ENCODE peak calls at places on chromosomes 3 and 15, in six cellular contexts. One of them, this sample, is unnamed.

GRCh38 chr3:80519436-80519835 is 751.6 kb upstream of the ROBO1 start:
- DNase-seq in astrocyte of the spinal cord: no peak
- DNase-seq in sigmoid colon: no peak
- DNase-seq in right atrium auricular region: no peak
- DNase-seq in Panc1: no peak
- DNase-seq in epithelial cell of esophagus: no peak
- DNase-seq in this sample: no peak

GRCh38 chr3:164730810-164731209 is 347.5 kb downstream of the SI start:
- DNase-seq in astrocyte of the spinal cord: peak; percentile 13
- DNase-seq in sigmoid colon: no peak
- DNase-seq in right atrium auricular region: no peak
- DNase-seq in Panc1: no peak
- DNase-seq in epithelial cell of esophagus: no peak
- DNase-seq in this sample: no peak

GRCh38 chr3:41464401-41464800 is 265.1 kb downstream of the CTNNB1 start:
- DNase-seq in astrocyte of the spinal cord: no peak
- DNase-seq in sigmoid colon: no peak
- DNase-seq in right atrium auricular region: no peak
- DNase-seq in Panc1: no peak
- DNase-seq in epithelial cell of esophagus: peak; percentile 50
- DNase-seq in this sample: no peak

GRCh38 chr3:12766541-12766940 is 7.5 kb upstream of the TMEM40 start:
- DNase-seq in astrocyte of the spinal cord: no peak
- DNase-seq in sigmoid colon: no peak
- DNase-seq in right atrium auricular region: no peak
- DNase-seq in Panc1: no peak
- DNase-seq in epithelial cell of esophagus: no peak
- DNase-seq in this sample: no peak

GRCh38 chr3:178950676-178951075 is 120.9 kb downstream of the ZMAT3 start:
- DNase-seq in astrocyte of the spinal cord: peak; percentile 7
- DNase-seq in sigmoid colon: no peak
- DNase-seq in right atrium auricular region: no peak
- DNase-seq in Panc1: no peak
- DNase-seq in epithelial cell of esophagus: peak; percentile 87
- DNase-seq in this sample: no peak

GRCh38 chr3:172449468-172450149 is 1.4 kb upstream of the GHSR start:
- DNase-seq in astrocyte of the spinal cord: peak; percentile 36
- DNase-seq in sigmoid colon: no peak
- DNase-seq in right atrium auricular region: no peak
- DNase-seq in Panc1: no peak
- DNase-seq in epithelial cell of esophagus: peak; percentile 48
- DNase-seq in this sample: no peak

GRCh38 chr15:101027273-101027901 is 108.2 kb downstream of the LRRK1 start:
- DNase-seq in astrocyte of the spinal cord: no peak
- DNase-seq in sigmoid colon: peak; percentile 56
- DNase-seq in right atrium auricular region: peak; percentile 49
- DNase-seq in Panc1: no peak
- DNase-seq in epithelial cell of esophagus: peak; percentile 48
- DNase-seq in this sample: peak; percentile 75

GRCh38 chr3:54653456-54654195 is 274.2 kb downstream of the LRTM1 start:
- DNase-seq in astrocyte of the spinal cord: no peak
- DNase-seq in sigmoid colon: no peak
- DNase-seq in right atrium auricular region: no peak
- DNase-seq in Panc1: no peak
- DNase-seq in epithelial cell of esophagus: peak; percentile 9
- DNase-seq in this sample: no peak

GRCh38 chr15:56035166-56035565 is 41.8 kb upstream of the NEDD4 start:
- DNase-seq in astrocyte of the spinal cord: no peak
- DNase-seq in sigmoid colon: no peak
- DNase-seq in right atrium auricular region: no peak
- DNase-seq in Panc1: no peak
- DNase-seq in epithelial cell of esophagus: no peak
- DNase-seq in this sample: no peak

GRCh38 chr15:99961011-99961441 is 227.8 kb upstream of the LYSMD4 start:
- DNase-seq in astrocyte of the spinal cord: peak; percentile 49
- DNase-seq in sigmoid colon: peak; percentile 39
- DNase-seq in right atrium auricular region: peak; percentile 70
- DNase-seq in Panc1: no peak
- DNase-seq in epithelial cell of esophagus: peak; percentile 66
- DNase-seq in this sample: peak; percentile 41

GRCh38 chr15:29090617-29091466 is 178.8 kb downstream of the NSMCE3 start:
- DNase-seq in astrocyte of the spinal cord: no peak
- DNase-seq in sigmoid colon: peak; percentile 47
- DNase-seq in right atrium auricular region: no peak
- DNase-seq in Panc1: no peak
- DNase-seq in epithelial cell of esophagus: peak; percentile 17
- DNase-seq in this sample: peak; percentile 78

GRCh38 chr3:177686671-177687070 is 489.4 kb upstream of the TBL1XR1 start:
- DNase-seq in astrocyte of the spinal cord: no peak
- DNase-seq in sigmoid colon: no peak
- DNase-seq in right atrium auricular region: no peak
- DNase-seq in Panc1: no peak
- DNase-seq in epithelial cell of esophagus: no peak
- DNase-seq in this sample: no peak

GRCh38 chr3:45631486-45631885 is 36.9 kb downstream of the LIMD1 start:
- DNase-seq in astrocyte of the spinal cord: no peak
- DNase-seq in sigmoid colon: no peak
- DNase-seq in right atrium auricular region: no peak
- DNase-seq in Panc1: no peak
- DNase-seq in epithelial cell of esophagus: no peak
- DNase-seq in this sample: peak; percentile 77

GRCh38 chr15:29805043-29805707 is 17.1 kb downstream of the TJP1 start:
- DNase-seq in astrocyte of the spinal cord: peak; percentile 82
- DNase-seq in sigmoid colon: no peak
- DNase-seq in right atrium auricular region: no peak
- DNase-seq in Panc1: no peak
- DNase-seq in epithelial cell of esophagus: peak; percentile 57
- DNase-seq in this sample: no peak

GRCh38 chr3:57006949-57007419 is 53.5 kb upstream of the SPATA12 start:
- DNase-seq in astrocyte of the spinal cord: no peak
- DNase-seq in sigmoid colon: peak; percentile 77
- DNase-seq in right atrium auricular region: no peak
- DNase-seq in Panc1: no peak
- DNase-seq in epithelial cell of esophagus: peak; percentile 100
- DNase-seq in this sample: no peak

GRCh38 chr3:106299300-106300098 is 430.7 kb upstream of the CBLB start:
- DNase-seq in astrocyte of the spinal cord: peak; percentile 46
- DNase-seq in sigmoid colon: no peak
- DNase-seq in right atrium auricular region: no peak
- DNase-seq in Panc1: no peak
- DNase-seq in epithelial cell of esophagus: peak; percentile 19
- DNase-seq in this sample: no peak

GRCh38 chr3:132343018-132343612 is 25.9 kb downstream of the ACP3 start:
- DNase-seq in astrocyte of the spinal cord: peak; percentile 65
- DNase-seq in sigmoid colon: no peak
- DNase-seq in right atrium auricular region: no peak
- DNase-seq in Panc1: peak; percentile 43
- DNase-seq in epithelial cell of esophagus: peak; percentile 70
- DNase-seq in this sample: no peak
- H3K4me3 ChIP-seq in astrocyte of the spinal cord: no peak overlapping the region
- H3K4me3 ChIP-seq in sigmoid colon: no peak overlapping the region
- H3K4me3 ChIP-seq in right atrium auricular region: no peak overlapping the region
- H3K4me3 ChIP-seq in Panc1: no peak overlapping the region
- H3K4me3 ChIP-seq in epithelial cell of esophagus: no peak overlapping the region
- H3K4me3 ChIP-seq in this sample: no peak overlapping the region

DNA sequence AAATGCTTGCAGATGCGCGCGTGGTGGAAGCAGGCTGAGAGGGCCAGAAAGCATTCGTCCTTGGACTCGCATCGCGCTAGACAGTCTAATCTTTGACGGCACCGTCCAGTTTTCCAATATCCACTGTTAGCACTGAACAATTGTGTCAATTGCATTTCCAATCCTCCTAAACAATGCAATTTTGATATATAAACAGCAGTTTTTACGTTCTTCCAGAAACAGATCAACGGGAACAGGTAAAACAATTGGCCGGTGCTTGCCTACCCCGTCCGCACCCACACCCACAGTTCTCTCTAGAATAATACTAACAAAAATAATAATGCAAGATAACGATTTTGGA is 17.2 kb downstream of the CPN2 start:
- DNase-seq in astrocyte of the spinal cord: no peak
- DNase-seq in sigmoid colon: no peak
- DNase-seq in right atrium auricular region: no peak
- DNase-seq in Panc1: no peak
- DNase-seq in epithelial cell of esophagus: no peak
- DNase-seq in this sample: no peak
- H3K4me3 ChIP-seq in astrocyte of the spinal cord: no peak overlapping the region
- H3K4me3 ChIP-seq in sigmoid colon: no peak overlapping the region
- H3K4me3 ChIP-seq in right atrium auricular region: no peak overlapping the region
- H3K4me3 ChIP-seq in Panc1: peak overlapping the region; percentile 52
- H3K4me3 ChIP-seq in epithelial cell of esophagus: no peak overlapping the region
- H3K4me3 ChIP-seq in this sample: peak overlapping the region; percentile 37

GRCh38 chr15:25668236-25668635 is 194.9 kb downstream of the ATP10A start:
- DNase-seq in astrocyte of the spinal cord: no peak
- DNase-seq in sigmoid colon: no peak
- DNase-seq in right atrium auricular region: no peak
- DNase-seq in Panc1: no peak
- DNase-seq in epithelial cell of esophagus: no peak
- DNase-seq in this sample: no peak

GRCh38 chr15:25671132-25671531 is 192.0 kb downstream of the ATP10A start:
- DNase-seq in astrocyte of the spinal cord: peak; percentile 33
- DNase-seq in sigmoid colon: peak; percentile 76
- DNase-seq in right atrium auricular region: no peak
- DNase-seq in Panc1: no peak
- DNase-seq in epithelial cell of esophagus: no peak
- DNase-seq in this sample: no peak

GRCh38 chr15:25668901-25669300 is 194.2 kb downstream of the ATP10A start:
- DNase-seq in astrocyte of the spinal cord: no peak
- DNase-seq in sigmoid colon: no peak
- DNase-seq in right atrium auricular region: no peak
- DNase-seq in Panc1: no peak
- DNase-seq in epithelial cell of esophagus: no peak
- DNase-seq in this sample: no peak

GRCh38 chr15:25667829-25668228 is 195.3 kb downstream of the ATP10A start:
- DNase-seq in astrocyte of the spinal cord: no peak
- DNase-seq in sigmoid colon: no peak
- DNase-seq in right atrium auricular region: no peak
- DNase-seq in Panc1: no peak
- DNase-seq in epithelial cell of esophagus: no peak
- DNase-seq in this sample: no peak

GRCh38 chr15:25670025-25670554 is 193.0 kb downstream of the ATP10A start:
- DNase-seq in astrocyte of the spinal cord: peak; percentile 89
- DNase-seq in sigmoid colon: peak; percentile 89
- DNase-seq in right atrium auricular region: peak; percentile 65
- DNase-seq in Panc1: no peak
- DNase-seq in epithelial cell of esophagus: no peak
- DNase-seq in this sample: no peak
- H3K4me3 ChIP-seq in astrocyte of the spinal cord: peak overlapping the region; percentile 1
- H3K4me3 ChIP-seq in sigmoid colon: no peak overlapping the region
- H3K4me3 ChIP-seq in right atrium auricular region: no peak overlapping the region
- H3K4me3 ChIP-seq in Panc1: no peak overlapping the region
- H3K4me3 ChIP-seq in epithelial cell of esophagus: no peak overlapping the region
- H3K4me3 ChIP-seq in this sample: no peak overlapping the region

GRCh38 chr15:50425219-50425618 is 1.0 kb downstream of the USP8 start:
- DNase-seq in astrocyte of the spinal cord: no peak
- DNase-seq in sigmoid colon: no peak
- DNase-seq in right atrium auricular region: no peak
- DNase-seq in Panc1: no peak
- DNase-seq in epithelial cell of esophagus: no peak
- DNase-seq in this sample: no peak

GRCh38 chr15:50426428-50426827 is 2.2 kb downstream of the USP8 start:
- DNase-seq in astrocyte of the spinal cord: no peak
- DNase-seq in sigmoid colon: no peak
- DNase-seq in right atrium auricular region: no peak
- DNase-seq in Panc1: no peak
- DNase-seq in epithelial cell of esophagus: no peak
- DNase-seq in this sample: no peak

DNA sequence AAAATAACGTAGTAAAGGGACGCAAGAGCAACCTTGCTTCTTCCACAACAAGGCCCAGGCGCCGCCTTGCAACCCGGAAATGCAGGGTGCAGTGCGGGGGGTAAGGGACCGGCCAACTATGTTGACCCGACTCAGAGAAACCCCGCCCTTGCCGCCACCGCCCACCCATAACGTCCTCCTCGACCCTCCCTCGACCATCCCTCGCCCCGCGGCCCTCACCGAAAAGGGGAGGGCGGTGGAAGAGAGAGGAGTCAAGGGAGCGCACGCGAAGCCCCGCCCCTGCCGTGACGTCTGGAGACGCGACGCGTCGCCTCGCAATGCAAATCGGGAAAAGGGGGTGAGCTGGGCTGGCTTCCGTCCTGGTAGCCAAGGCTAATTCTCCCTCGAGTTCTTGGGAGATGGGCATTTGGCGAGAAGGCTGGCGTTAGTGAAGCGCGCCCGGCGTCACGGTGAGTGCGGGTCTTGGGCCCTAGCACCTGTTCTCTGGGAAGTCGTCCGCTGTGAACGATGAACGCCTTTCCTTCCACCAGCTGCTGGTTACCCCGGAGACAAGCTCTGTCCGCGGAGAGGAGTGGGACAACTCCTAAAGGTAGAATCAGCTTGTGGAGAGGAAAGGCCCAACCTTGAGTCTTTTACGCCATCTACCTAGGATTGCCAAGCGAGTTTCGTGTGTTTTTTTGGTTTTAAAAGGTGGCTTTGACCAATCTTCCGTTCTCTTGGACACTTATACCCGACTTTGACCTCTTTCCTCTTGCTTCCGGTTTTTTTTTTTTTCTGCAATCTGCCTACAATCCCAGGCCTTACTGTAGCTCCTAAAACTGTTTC is at the start of gene USP8:
- DNase-seq in astrocyte of the spinal cord: peak; percentile 98
- DNase-seq in sigmoid colon: peak; percentile 97
- DNase-seq in right atrium auricular region: peak; percentile 95
- DNase-seq in Panc1: peak; percentile 93
- DNase-seq in epithelial cell of esophagus: peak; percentile 96
- DNase-seq in this sample: peak; percentile 99
- H3K4me3 ChIP-seq in astrocyte of the spinal cord: peak within 1 kb of the TSS; percentile 78
- H3K4me3 ChIP-seq in sigmoid colon: peak within 1 kb of the TSS; percentile 71
- H3K4me3 ChIP-seq in right atrium auricular region: peak within 1 kb of the TSS; percentile 69
- H3K4me3 ChIP-seq in Panc1: peak within 1 kb of the TSS; percentile 96
- H3K4me3 ChIP-seq in epithelial cell of esophagus: peak within 1 kb of the TSS; percentile 99
- H3K4me3 ChIP-seq in this sample: peak within 1 kb of the TSS; percentile 85

GRCh38 chr3:36923523-36923943 is 21.3 kb downstream of the TRANK1 start:
- DNase-seq in astrocyte of the spinal cord: no peak
- DNase-seq in sigmoid colon: no peak
- DNase-seq in right atrium auricular region: peak; percentile 55
- DNase-seq in Panc1: no peak
- DNase-seq in epithelial cell of esophagus: no peak
- DNase-seq in this sample: peak; percentile 56

GRCh38 chr3:36926292-36926897 is 18.5 kb downstream of the TRANK1 start:
- DNase-seq in astrocyte of the spinal cord: no peak
- DNase-seq in sigmoid colon: no peak
- DNase-seq in right atrium auricular region: peak; percentile 4
- DNase-seq in Panc1: no peak
- DNase-seq in epithelial cell of esophagus: no peak
- DNase-seq in this sample: no peak

GRCh38 chr3:36923981-36924747 is 20.7 kb downstream of the TRANK1 start:
- DNase-seq in astrocyte of the spinal cord: no peak
- DNase-seq in sigmoid colon: no peak
- DNase-seq in right atrium auricular region: no peak
- DNase-seq in Panc1: no peak
- DNase-seq in epithelial cell of esophagus: no peak
- DNase-seq in this sample: no peak

GRCh38 chr3:36928220-36928619 is 16.6 kb downstream of the TRANK1 start:
- DNase-seq in astrocyte of the spinal cord: no peak
- DNase-seq in sigmoid colon: no peak
- DNase-seq in right atrium auricular region: no peak
- DNase-seq in Panc1: no peak
- DNase-seq in epithelial cell of esophagus: no peak
- DNase-seq in this sample: no peak

GRCh38 chr3:36924748-36925521 is 19.9 kb downstream of the TRANK1 start:
- DNase-seq in astrocyte of the spinal cord: no peak
- DNase-seq in sigmoid colon: no peak
- DNase-seq in right atrium auricular region: peak; percentile 46
- DNase-seq in Panc1: no peak
- DNase-seq in epithelial cell of esophagus: no peak
- DNase-seq in this sample: no peak
- H3K4me3 ChIP-seq in astrocyte of the spinal cord: no peak overlapping the region
- H3K4me3 ChIP-seq in sigmoid colon: no peak overlapping the region
- H3K4me3 ChIP-seq in right atrium auricular region: no peak overlapping the region
- H3K4me3 ChIP-seq in Panc1: no peak overlapping the region
- H3K4me3 ChIP-seq in epithelial cell of esophagus: no peak overlapping the region
- H3K4me3 ChIP-seq in this sample: no peak overlapping the region

GRCh38 chr3:8967553-8967952 is 4.3 kb upstream of the RAD18 start:
- DNase-seq in astrocyte of the spinal cord: no peak
- DNase-seq in sigmoid colon: no peak
- DNase-seq in right atrium auricular region: no peak
- DNase-seq in Panc1: no peak
- DNase-seq in epithelial cell of esophagus: no peak
- DNase-seq in this sample: no peak
- H3K4me3 ChIP-seq in astrocyte of the spinal cord: no peak overlapping the region
- H3K4me3 ChIP-seq in sigmoid colon: no peak overlapping the region
- H3K4me3 ChIP-seq in right atrium auricular region: no peak overlapping the region
- H3K4me3 ChIP-seq in Panc1: no peak overlapping the region
- H3K4me3 ChIP-seq in epithelial cell of esophagus: no peak overlapping the region
- H3K4me3 ChIP-seq in this sample: no peak overlapping the region